ENCODE peak calls at places on chromosome 18, in four cellular contexts. M, Y, U and V are unnamed samples. For H3K27me3, the result is how much of the 10 kb centered on the place peaks cover.

GRCh38 chr18:41324020-41324791 is 630.8 kb upstream of the PIK3C3 start:
- DNase-seq in M (no peak), Y (peak), U (no peak), V (no peak)

GRCh38 chr18:46322411-46322891 is 218.3 kb downstream of the HAUS1 start:
- DNase-seq in M (no peak), Y (peak), U (no peak), V (no peak)

GRCh38 chr18:75161629-75162028 is 47.3 kb downstream of the PTGR3 start:
- DNase-seq in M (no peak), Y (no peak), U (no peak), V (no peak)

GRCh38 chr18:28729321-28729720 is 552.4 kb upstream of the CDH2 start:
- DNase-seq in M (no peak), Y (peak), U (no peak), V (no peak)

GRCh38 chr18:61333746-61334490 is 688 bp downstream of the CDH20 start:
- DNase-seq in M (peak), Y (no peak), U (no peak), V (no peak)

GRCh38 chr18:44715245-44715644 is 34.6 kb downstream of the SETBP1 start:
- DNase-seq in M (no peak), Y (peak), U (no peak), V (peak)

GRCh38 chr18:66872277-66872676 is 268.4 kb upstream of the CDH19 start:
- DNase-seq in M (peak), Y (peak), U (no peak), V (no peak)

GRCh38 chr18:74229005-74229404 is 62.8 kb downstream of the CYB5A start:
- DNase-seq in M (no peak), Y (no peak), U (no peak), V (no peak)

GRCh38 chr18:54888933-54889332 is 60.7 kb downstream of the RAB27B start:
- DNase-seq in M (no peak), Y (no peak), U (no peak), V (no peak)

GRCh38 chr18:68925268-68925667 is 127.4 kb downstream of the CCDC102B start:
- DNase-seq in M (peak), Y (peak), U (no peak), V (no peak)

GRCh38 chr18:22627506-22627905 is 209.8 kb upstream of the CTAGE1 start:
- DNase-seq in M (no peak), Y (peak), U (no peak), V (no peak)

GRCh38 chr18:46639386-46639785 is 17.6 kb downstream of the LOXHD1 start:
- DNase-seq in M (no peak), Y (no peak), U (no peak), V (no peak)

GRCh38 chr18:46155652-46156051 is 51.5 kb downstream of the HAUS1 start:
- DNase-seq in M (no peak), Y (peak), U (no peak), V (no peak)

GRCh38 chr18:3162181-3162580 is 57.6 kb downstream of the MYOM1 start:
- DNase-seq in M (peak), Y (peak), U (no peak), V (no peak)

GRCh38 chr18:39846277-39846676 is 2108.8 kb upstream of the PIK3C3 start:
- DNase-seq in M (no peak), Y (no peak), U (no peak), V (no peak)

GRCh38 chr18:34386803-34387202 is 162.1 kb upstream of the NOL4 start:
- DNase-seq in M (no peak), Y (no peak), U (no peak), V (no peak)

GRCh38 chr18:24063121-24063731 is 48.7 kb downstream of the TTC39C start:
- DNase-seq in M (no peak), Y (peak), U (no peak), V (no peak)

GRCh38 chr18:9950289-9951016 is 36.6 kb downstream of the VAPA start:
- DNase-seq in M (no peak), Y (no peak), U (no peak), V (no peak)

GRCh38 chr18:79866889-79867574 is 69.3 kb downstream of the KCNG2 start:
- DNase-seq in M (no peak), Y (peak), U (peak), V (no peak)
- H3K27me3 ChIP-seq in M (under half), Y (under half), U (under half), V (under half)

DNA sequence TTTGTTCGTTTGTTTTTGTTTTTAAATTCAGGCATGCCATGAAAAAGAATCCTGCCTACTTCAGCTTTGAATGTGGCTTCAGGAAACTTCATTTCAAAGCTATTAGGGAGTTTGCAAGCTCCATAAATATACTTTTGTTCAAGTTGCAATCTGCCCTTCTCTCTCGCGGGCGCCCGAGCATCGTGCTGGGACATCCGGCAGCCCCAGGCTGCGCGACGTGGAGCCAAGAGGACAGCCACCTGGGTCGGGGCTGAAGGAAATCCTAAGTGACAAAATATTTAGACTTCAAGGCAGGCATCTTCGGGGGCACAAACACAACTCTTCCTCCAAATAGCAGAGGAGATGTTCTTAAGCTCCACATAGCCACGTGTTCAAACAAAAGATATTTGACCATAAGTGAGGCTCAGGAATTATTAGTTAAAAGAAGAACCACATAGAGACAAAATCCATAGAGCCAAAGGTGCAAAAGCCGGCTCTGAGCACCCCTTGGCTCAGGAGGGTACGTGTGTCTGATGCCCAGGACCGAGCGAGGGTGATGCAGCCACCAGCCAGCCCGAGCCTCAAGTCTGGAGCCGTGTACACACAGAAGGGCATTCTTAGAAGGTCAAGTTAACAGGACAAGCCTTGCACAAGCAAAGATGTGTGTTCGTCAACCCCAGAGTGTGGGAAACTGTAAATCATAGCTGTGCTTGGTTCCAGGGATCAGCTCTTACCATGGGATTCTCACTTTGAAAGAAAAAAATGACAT is 256.5 kb upstream of the SALL3 start:
- DNase-seq in M (no peak), Y (no peak), U (no peak), V (peak)
- H3K27me3 ChIP-seq in M (under half), Y (half or more), U (under half), V (under half)

GRCh38 chr18:49874238-49874637 is 60.9 kb upstream of the ACAA2 start:
- DNase-seq in M (no peak), Y (no peak), U (no peak), V (no peak)

GRCh38 chr18:49875783-49876182 is 62.5 kb upstream of the ACAA2 start:
- DNase-seq in M (no peak), Y (no peak), U (no peak), V (no peak)

GRCh38 chr18:49878015-49878414 is 64.7 kb upstream of the ACAA2 start:
- DNase-seq in M (no peak), Y (no peak), U (no peak), V (no peak)

GRCh38 chr18:49876536-49876935 is 63.2 kb upstream of the ACAA2 start:
- DNase-seq in M (no peak), Y (no peak), U (no peak), V (no peak)

GRCh38 chr18:49875155-49875554 is 61.8 kb upstream of the ACAA2 start:
- DNase-seq in M (no peak), Y (no peak), U (no peak), V (no peak)
- H3K27me3 ChIP-seq in M (under half), Y (under half), U (under half), V (under half)

GRCh38 chr18:8706545-8706980 is 1.2 kb downstream of the MTCL1 start:
- DNase-seq in M (no peak), Y (peak), U (no peak), V (no peak)
- H3K27me3 ChIP-seq in M (under half), Y (under half), U (under half), V (under half)

GRCh38 chr18:13014818-13015217 is 23.7 kb downstream of the CEP192 start:
- DNase-seq in M (no peak), Y (no peak), U (no peak), V (no peak)
- H3K27me3 ChIP-seq in M (under half), Y (under half), U (under half), V (under half)

GRCh38 chr18:79612291-79613108 is 67.1 kb upstream of the CTDP1 start:
- DNase-seq in M (no peak), Y (no peak), U (no peak), V (peak)
- H3K27me3 ChIP-seq in M (under half), Y (under half), U (under half), V (under half)

DNA sequence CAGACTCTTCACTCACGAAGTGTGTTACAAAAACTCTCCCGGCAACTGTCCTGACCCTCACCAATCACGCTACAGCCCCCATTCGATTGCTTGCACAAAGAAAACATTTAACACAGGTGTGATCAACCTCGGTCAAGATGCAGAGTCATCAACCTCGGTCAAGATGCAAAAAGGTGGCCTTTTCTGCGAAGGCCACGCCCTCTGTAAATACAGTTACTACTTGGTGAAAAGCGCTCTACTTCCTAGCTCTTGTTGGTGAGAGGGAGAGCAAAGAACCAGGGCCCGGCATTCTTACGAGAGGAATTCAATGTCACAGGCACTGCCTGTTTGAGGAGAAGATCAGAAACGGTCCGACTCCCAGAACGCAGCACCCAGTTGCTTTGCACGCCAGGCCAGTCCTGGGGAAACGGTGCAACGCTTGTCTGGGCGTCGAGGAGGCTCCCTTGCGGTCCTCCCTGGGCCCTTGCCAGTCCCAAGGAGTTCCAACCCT is 2.0 kb downstream of the PIEZO2 start:
- DNase-seq in M (peak), Y (no peak), U (no peak), V (no peak)
- H3K27me3 ChIP-seq in M (half or more), Y (half or more), U (under half), V (under half)

DNA sequence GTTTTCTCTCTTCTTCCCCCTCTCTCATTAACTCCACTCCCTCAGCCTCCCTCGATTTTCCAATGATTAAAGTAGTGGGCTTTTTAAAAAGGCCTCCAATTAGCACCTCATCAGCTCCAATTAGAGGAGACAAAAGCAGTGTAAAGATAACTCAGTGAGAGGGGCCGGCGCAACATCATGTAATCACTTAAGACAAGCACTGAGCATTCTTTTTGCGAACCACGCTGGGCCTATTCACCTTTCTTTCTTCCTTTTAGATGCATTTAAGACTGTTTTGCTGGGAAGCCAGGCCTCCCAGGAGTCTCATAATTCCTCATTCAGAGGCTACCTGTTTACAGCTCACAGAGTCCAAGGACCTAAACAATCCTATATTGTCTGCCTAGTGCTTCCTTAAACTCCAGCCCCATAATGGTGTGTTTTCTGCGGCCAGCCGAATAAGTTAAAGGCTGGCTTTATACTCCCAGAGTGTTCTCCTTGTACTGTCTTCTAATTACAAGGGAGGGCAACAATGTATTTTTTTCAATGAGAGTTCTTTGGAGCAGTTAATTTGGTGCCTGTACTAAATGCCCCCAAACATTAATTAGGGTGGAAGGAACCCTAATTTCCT is 27.9 kb upstream of the LMAN1 start:
- DNase-seq in M (peak), Y (no peak), U (no peak), V (no peak)
- H3K27me3 ChIP-seq in M (under half), Y (under half), U (under half), V (under half)

DNA sequence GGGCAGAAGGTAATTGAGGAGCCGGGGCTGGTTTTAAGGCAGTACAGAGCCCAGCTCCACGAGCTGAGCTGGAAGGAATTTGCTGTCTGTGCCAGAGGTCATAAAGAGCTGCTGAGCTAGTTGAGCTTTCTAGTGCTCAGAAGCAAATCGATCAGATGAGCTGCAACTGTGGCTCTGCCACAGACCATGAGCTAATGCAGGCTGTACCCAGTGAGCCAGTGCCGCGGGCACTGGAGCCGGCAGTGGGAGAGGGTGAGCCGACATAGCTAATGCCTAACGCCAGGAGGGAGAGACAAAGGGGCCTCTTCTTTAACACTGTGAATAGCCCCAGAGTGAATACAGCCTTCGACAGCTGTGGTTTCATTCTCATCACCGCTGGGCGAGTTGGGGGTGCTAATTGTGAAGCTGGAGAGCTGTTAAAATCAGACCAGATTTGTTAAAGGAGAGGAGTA is 410.1 kb upstream of the TCF4 start:
- DNase-seq in M (peak), Y (no peak), U (no peak), V (no peak)
- H3K27me3 ChIP-seq in M (under half), Y (under half), U (under half), V (under half)